ENCODE peak calls at places on chromosomes 6 and 20, in eight cellular contexts. One of them, this sample, is unnamed.
A peak's percentile ranks its signal among the peaks of the same experiment; 100 is the strongest.

GRCh38 chr20:37388831-37389230 is 42.9 kb downstream of the SRC start:
- DNase-seq in Daoy: no peak
- DNase-seq in heart left ventricle: no peak
- DNase-seq in cardiac fibroblast: no peak
- DNase-seq in cardiac septum: no peak
- DNase-seq in EH: no peak
- DNase-seq in skeletal muscle cell: no peak
- DNase-seq in AG08395: no peak
- DNase-seq in this sample: no peak

GRCh38 chr20:19903168-19903676 is 113.9 kb upstream of the NAA20 start:
- DNase-seq in AG08395: no peak
- DNase-seq in skeletal muscle cell: no peak
- DNase-seq in heart left ventricle: peak; percentile 43
- DNase-seq in cardiac fibroblast: peak; percentile 68
- DNase-seq in Daoy: no peak
- DNase-seq in cardiac septum: no peak
- DNase-seq in EH: no peak
- DNase-seq in this sample: no peak

GRCh38 chr20:40339661-40340449 is 349.2 kb downstream of the MAFB start:
- DNase-seq in Daoy: no peak
- DNase-seq in cardiac septum: peak; percentile 79
- DNase-seq in cardiac fibroblast: no peak
- DNase-seq in skeletal muscle cell: no peak
- DNase-seq in AG08395: no peak
- DNase-seq in heart left ventricle: peak; percentile 33
- DNase-seq in EH: no peak
- DNase-seq in this sample: no peak

GRCh38 chr6:43714311-43715055 is 26.9 kb upstream of the MRPS18A start:
- DNase-seq in AG08395: peak; percentile 25
- DNase-seq in Daoy: peak; percentile 62
- DNase-seq in skeletal muscle cell: no peak
- DNase-seq in cardiac septum: peak; percentile 61
- DNase-seq in EH: peak; percentile 37
- DNase-seq in heart left ventricle: no peak
- DNase-seq in cardiac fibroblast: no peak
- DNase-seq in this sample: no peak

GRCh38 chr6:34377984-34378383 is 14.5 kb downstream of the NUDT3 start:
- DNase-seq in cardiac fibroblast: no peak
- DNase-seq in cardiac septum: no peak
- DNase-seq in heart left ventricle: no peak
- DNase-seq in Daoy: no peak
- DNase-seq in EH: no peak
- DNase-seq in AG08395: no peak
- DNase-seq in skeletal muscle cell: no peak
- DNase-seq in this sample: no peak

GRCh38 chr20:13336308-13337089 is 115.4 kb downstream of the ISM1 start:
- DNase-seq in Daoy: peak; percentile 71
- DNase-seq in AG08395: peak; percentile 45
- DNase-seq in EH: peak; percentile 93
- DNase-seq in cardiac fibroblast: no peak
- DNase-seq in heart left ventricle: no peak
- DNase-seq in skeletal muscle cell: no peak
- DNase-seq in cardiac septum: no peak
- DNase-seq in this sample: no peak

GRCh38 chr6:15351631-15352030 is 105.8 kb downstream of the JARID2 start:
- DNase-seq in AG08395: peak; percentile 91
- DNase-seq in skeletal muscle cell: peak; percentile 81
- DNase-seq in heart left ventricle: peak; percentile 34
- DNase-seq in cardiac fibroblast: peak; percentile 88
- DNase-seq in EH: peak; percentile 93
- DNase-seq in Daoy: peak; percentile 77
- DNase-seq in cardiac septum: no peak
- DNase-seq in this sample: no peak

GRCh38 chr6:42345696-42346416 is 105.9 kb downstream of the TRERF1 start:
- DNase-seq in cardiac septum: no peak
- DNase-seq in Daoy: no peak
- DNase-seq in heart left ventricle: no peak
- DNase-seq in AG08395: no peak
- DNase-seq in EH: no peak
- DNase-seq in skeletal muscle cell: no peak
- DNase-seq in cardiac fibroblast: no peak
- DNase-seq in this sample: no peak

GRCh38 chr20:48826883-48827771 is 672 bp downstream of the PREX1 start:
- DNase-seq in cardiac fibroblast: peak; percentile 51
- DNase-seq in cardiac septum: no peak
- DNase-seq in skeletal muscle cell: no peak
- DNase-seq in Daoy: peak; percentile 39
- DNase-seq in EH: peak; percentile 25
- DNase-seq in heart left ventricle: no peak
- DNase-seq in AG08395: no peak
- DNase-seq in this sample: no peak

GRCh38 chr6:81265106-81265505 is 487.4 kb downstream of the TENT5A start:
- DNase-seq in Daoy: peak; percentile 85
- DNase-seq in cardiac septum: no peak
- DNase-seq in cardiac fibroblast: peak; percentile 35
- DNase-seq in skeletal muscle cell: no peak
- DNase-seq in heart left ventricle: no peak
- DNase-seq in EH: peak; percentile 78
- DNase-seq in AG08395: peak; percentile 72
- DNase-seq in this sample: peak; percentile 29

GRCh38 chr6:14316911-14317535 is 199.5 kb downstream of the CD83 start:
- DNase-seq in EH: peak; percentile 14
- DNase-seq in Daoy: no peak
- DNase-seq in AG08395: no peak
- DNase-seq in skeletal muscle cell: no peak
- DNase-seq in heart left ventricle: no peak
- DNase-seq in cardiac septum: no peak
- DNase-seq in cardiac fibroblast: no peak
- DNase-seq in this sample: no peak

GRCh38 chr20:16953858-16954257 is 205.7 kb downstream of the OTOR start:
- DNase-seq in AG08395: no peak
- DNase-seq in EH: no peak
- DNase-seq in Daoy: no peak
- DNase-seq in cardiac septum: no peak
- DNase-seq in skeletal muscle cell: no peak
- DNase-seq in cardiac fibroblast: no peak
- DNase-seq in heart left ventricle: no peak
- DNase-seq in this sample: no peak

GRCh38 chr6:17167327-17167979 is 65.6 kb downstream of the STMND1 start:
- DNase-seq in Daoy: peak; percentile 87
- DNase-seq in cardiac fibroblast: peak; percentile 38
- DNase-seq in skeletal muscle cell: no peak
- DNase-seq in heart left ventricle: peak; percentile 56
- DNase-seq in AG08395: peak; percentile 49
- DNase-seq in EH: peak; percentile 61
- DNase-seq in cardiac septum: peak; percentile 79
- DNase-seq in this sample: no peak

GRCh38 chr20:51138576-51138975 is 115.7 kb upstream of the KCNG1 start:
- DNase-seq in skeletal muscle cell: no peak
- DNase-seq in AG08395: no peak
- DNase-seq in cardiac septum: no peak
- DNase-seq in Daoy: no peak
- DNase-seq in EH: no peak
- DNase-seq in heart left ventricle: no peak
- DNase-seq in cardiac fibroblast: no peak
- DNase-seq in this sample: no peak

GRCh38 chr20:31720486-31721407 is 1.9 kb downstream of the BCL2L1 start:
- DNase-seq in cardiac fibroblast: no peak
- DNase-seq in AG08395: no peak
- DNase-seq in EH: no peak
- DNase-seq in skeletal muscle cell: no peak
- DNase-seq in heart left ventricle: no peak
- DNase-seq in Daoy: peak; percentile 24
- DNase-seq in cardiac septum: no peak
- DNase-seq in this sample: no peak

GRCh38 chr6:21437583-21437982 is 156.0 kb upstream of the SOX4 start:
- DNase-seq in cardiac fibroblast: no peak
- DNase-seq in AG08395: peak; percentile 33
- DNase-seq in Daoy: peak; percentile 35
- DNase-seq in heart left ventricle: no peak
- DNase-seq in EH: no peak
- DNase-seq in skeletal muscle cell: no peak
- DNase-seq in cardiac septum: no peak
- DNase-seq in this sample: peak; percentile 11

GRCh38 chr20:57756213-57756612 is 46.4 kb upstream of the PMEPA1 start:
- DNase-seq in cardiac fibroblast: no peak
- DNase-seq in EH: no peak
- DNase-seq in Daoy: no peak
- DNase-seq in heart left ventricle: no peak
- DNase-seq in AG08395: no peak
- DNase-seq in skeletal muscle cell: no peak
- DNase-seq in cardiac septum: peak; percentile 46
- DNase-seq in this sample: no peak

GRCh38 chr6:14857501-14857900 is 388.4 kb upstream of the JARID2 start:
- DNase-seq in EH: no peak
- DNase-seq in Daoy: no peak
- DNase-seq in heart left ventricle: no peak
- DNase-seq in cardiac septum: peak; percentile 76
- DNase-seq in skeletal muscle cell: no peak
- DNase-seq in cardiac fibroblast: no peak
- DNase-seq in AG08395: no peak
- DNase-seq in this sample: no peak

GRCh38 chr20:32753731-32754130 is 8.5 kb upstream of the DNMT3B start:
- DNase-seq in Daoy: peak; percentile 57
- DNase-seq in AG08395: no peak
- DNase-seq in heart left ventricle: no peak
- DNase-seq in skeletal muscle cell: no peak
- DNase-seq in cardiac fibroblast: no peak
- DNase-seq in EH: peak; percentile 51
- DNase-seq in cardiac septum: no peak
- DNase-seq in this sample: no peak

GRCh38 chr6:101986476-101986875 is 593.0 kb downstream of the GRIK2 start:
- DNase-seq in cardiac septum: no peak
- DNase-seq in EH: no peak
- DNase-seq in heart left ventricle: no peak
- DNase-seq in AG08395: no peak
- DNase-seq in skeletal muscle cell: no peak
- DNase-seq in cardiac fibroblast: no peak
- DNase-seq in Daoy: no peak
- DNase-seq in this sample: no peak

GRCh38 chr6:89298680-89299450 is 16.2 kb downstream of the GABRR2 start:
- DNase-seq in heart left ventricle: no peak
- DNase-seq in cardiac fibroblast: peak; percentile 74
- DNase-seq in EH: peak; percentile 33
- DNase-seq in skeletal muscle cell: peak; percentile 54
- DNase-seq in Daoy: peak; percentile 65
- DNase-seq in cardiac septum: no peak
- DNase-seq in AG08395: no peak
- DNase-seq in this sample: peak; percentile 74

GRCh38 chr6:101392561-101393230 is 812 bp upstream of the GRIK2 start:
- DNase-seq in heart left ventricle: no peak
- DNase-seq in cardiac fibroblast: no peak
- DNase-seq in AG08395: peak; percentile 6
- DNase-seq in cardiac septum: no peak
- DNase-seq in skeletal muscle cell: no peak
- DNase-seq in EH: peak; percentile 43
- DNase-seq in Daoy: no peak
- DNase-seq in this sample: no peak

GRCh38 chr20:37341632-37342031 is 4.3 kb upstream of the SRC start:
- DNase-seq in skeletal muscle cell: no peak
- DNase-seq in cardiac septum: no peak
- DNase-seq in EH: no peak
- DNase-seq in heart left ventricle: no peak
- DNase-seq in AG08395: no peak
- DNase-seq in Daoy: no peak
- DNase-seq in cardiac fibroblast: no peak
- DNase-seq in this sample: no peak

GRCh38 chr6:121780325-121781313 is 345.2 kb downstream of the GJA1 start:
- DNase-seq in cardiac fibroblast: peak; percentile 94
- DNase-seq in EH: peak; percentile 91
- DNase-seq in Daoy: peak; percentile 92
- DNase-seq in AG08395: peak; percentile 89
- DNase-seq in skeletal muscle cell: peak; percentile 97
- DNase-seq in heart left ventricle: peak; percentile 76
- DNase-seq in cardiac septum: peak; percentile 81
- DNase-seq in this sample: peak; percentile 86

GRCh38 chr6:14498748-14499147 is 381.2 kb downstream of the CD83 start:
- DNase-seq in cardiac septum: no peak
- DNase-seq in AG08395: no peak
- DNase-seq in skeletal muscle cell: no peak
- DNase-seq in heart left ventricle: no peak
- DNase-seq in cardiac fibroblast: no peak
- DNase-seq in Daoy: no peak
- DNase-seq in EH: no peak
- DNase-seq in this sample: no peak

GRCh38 chr6:1208876-1209275 is 103.0 kb upstream of the FOXQ1 start:
- DNase-seq in heart left ventricle: no peak
- DNase-seq in cardiac fibroblast: no peak
- DNase-seq in cardiac septum: no peak
- DNase-seq in AG08395: peak; percentile 20
- DNase-seq in skeletal muscle cell: no peak
- DNase-seq in Daoy: peak; percentile 26
- DNase-seq in EH: peak; percentile 33
- DNase-seq in this sample: peak; percentile 95

GRCh38 chr20:62887860-62888239 is 26.2 kb upstream of the TCFL5 start:
- DNase-seq in cardiac septum: peak; percentile 36
- DNase-seq in skeletal muscle cell: no peak
- DNase-seq in Daoy: no peak
- DNase-seq in EH: no peak
- DNase-seq in AG08395: no peak
- DNase-seq in cardiac fibroblast: peak; percentile 24
- DNase-seq in heart left ventricle: no peak
- DNase-seq in this sample: no peak